ENCODE peak calls at places on chromosomes 4 and X, in six cellular contexts. One of them, this sample, is unnamed. For H3K4me1, the result is how much of the 10 kb centered on the place peaks cover.

GRCh38 chr4:33649015-33649414 is 2595.3 kb downstream of the ARAP2 start:
- DNase-seq in heart left ventricle: no peak
- DNase-seq in body of pancreas: no peak
- DNase-seq in K562: no peak
- DNase-seq in suprapubic skin: no peak
- DNase-seq in ovary: no peak
- DNase-seq in this sample: no peak

GRCh38 chrX:88135735-88136134 is 611.3 kb upstream of the CPXCR1 start:
- DNase-seq in heart left ventricle: no peak
- DNase-seq in body of pancreas: no peak
- DNase-seq in K562: no peak
- DNase-seq in suprapubic skin: no peak
- DNase-seq in ovary: no peak
- DNase-seq in this sample: no peak

GRCh38 chr4:101393256-101393655 is 45.9 kb upstream of the PPP3CA start:
- DNase-seq in heart left ventricle: no peak
- DNase-seq in body of pancreas: no peak
- DNase-seq in K562: no peak
- DNase-seq in suprapubic skin: no peak
- DNase-seq in ovary: no peak
- DNase-seq in this sample: no peak

GRCh38 chr4:98430708-98431403 is 169.7 kb downstream of the RAP1GDS1 start:
- DNase-seq in heart left ventricle: no peak
- DNase-seq in body of pancreas: no peak
- DNase-seq in K562: no peak
- DNase-seq in suprapubic skin: no peak
- DNase-seq in ovary: no peak
- DNase-seq in this sample: no peak

GRCh38 chrX:13876652-13877051 is 59.8 kb upstream of the GPM6B start:
- DNase-seq in heart left ventricle: peak
- DNase-seq in body of pancreas: no peak
- DNase-seq in K562: no peak
- DNase-seq in suprapubic skin: no peak
- DNase-seq in ovary: no peak
- DNase-seq in this sample: no peak

GRCh38 chrX:124023838-124024238 is 62.3 kb downstream of the STAG2 start:
- DNase-seq in heart left ventricle: no peak
- DNase-seq in body of pancreas: no peak
- DNase-seq in K562: no peak
- DNase-seq in suprapubic skin: no peak
- DNase-seq in ovary: no peak
- DNase-seq in this sample: no peak

GRCh38 chr4:26746742-26747351 is 113.8 kb upstream of the STIM2 start:
- DNase-seq in heart left ventricle: no peak
- DNase-seq in body of pancreas: no peak
- DNase-seq in K562: no peak
- DNase-seq in suprapubic skin: no peak
- DNase-seq in ovary: no peak
- DNase-seq in this sample: no peak

GRCh38 chr4:37561196-37561802 is 124.9 kb downstream of the RELL1 start:
- DNase-seq in heart left ventricle: no peak
- DNase-seq in body of pancreas: no peak
- DNase-seq in K562: no peak
- DNase-seq in suprapubic skin: no peak
- DNase-seq in ovary: no peak
- DNase-seq in this sample: no peak

GRCh38 chrX:40068048-40068447 is 29.7 kb downstream of the BCOR start:
- DNase-seq in heart left ventricle: no peak
- DNase-seq in body of pancreas: no peak
- DNase-seq in K562: no peak
- DNase-seq in suprapubic skin: peak
- DNase-seq in ovary: no peak
- DNase-seq in this sample: no peak

GRCh38 chrX:106286053-106286650 is 118.0 kb downstream of the PWWP3B start:
- DNase-seq in heart left ventricle: no peak
- DNase-seq in body of pancreas: no peak
- DNase-seq in K562: no peak
- DNase-seq in suprapubic skin: no peak
- DNase-seq in ovary: no peak
- DNase-seq in this sample: no peak

GRCh38 chr4:4843651-4844291 is 15.7 kb upstream of the MSX1 start:
- DNase-seq in heart left ventricle: no peak
- DNase-seq in body of pancreas: no peak
- DNase-seq in K562: no peak
- DNase-seq in suprapubic skin: no peak
- DNase-seq in ovary: no peak
- DNase-seq in this sample: no peak

GRCh38 chr4:87624698-87625097 is 16.4 kb downstream of the DSPP start:
- DNase-seq in heart left ventricle: no peak
- DNase-seq in body of pancreas: no peak
- DNase-seq in K562: no peak
- DNase-seq in suprapubic skin: no peak
- DNase-seq in ovary: no peak
- DNase-seq in this sample: no peak

GRCh38 chrX:54494166-54494969 is 1.7 kb downstream of the FGD1 start:
- DNase-seq in heart left ventricle: no peak
- DNase-seq in body of pancreas: no peak
- DNase-seq in K562: no peak
- DNase-seq in suprapubic skin: no peak
- DNase-seq in ovary: no peak
- DNase-seq in this sample: no peak

GRCh38 chrX:54495814-54496516 is at the start of gene FGD1:
- DNase-seq in heart left ventricle: peak
- DNase-seq in body of pancreas: peak
- DNase-seq in K562: peak
- DNase-seq in suprapubic skin: peak
- DNase-seq in ovary: peak
- DNase-seq in this sample: peak

GRCh38 chrX:54496517-54496852 is 451 bp upstream of the FGD1 start:
- DNase-seq in heart left ventricle: no peak
- DNase-seq in body of pancreas: no peak
- DNase-seq in K562: no peak
- DNase-seq in suprapubic skin: no peak
- DNase-seq in ovary: no peak
- DNase-seq in this sample: no peak

GRCh38 chrX:54496936-54497335 is 902 bp upstream of the FGD1 start:
- DNase-seq in heart left ventricle: no peak
- DNase-seq in body of pancreas: no peak
- DNase-seq in K562: no peak
- DNase-seq in suprapubic skin: no peak
- DNase-seq in ovary: no peak
- DNase-seq in this sample: no peak

GRCh38 chrX:54494970-54495813 is 842 bp downstream of the FGD1 start:
- DNase-seq in heart left ventricle: no peak
- DNase-seq in body of pancreas: peak
- DNase-seq in K562: no peak
- DNase-seq in suprapubic skin: no peak
- DNase-seq in ovary: no peak
- DNase-seq in this sample: peak
- H3K27ac ChIP-seq in heart left ventricle: peak
- H3K27ac ChIP-seq in body of pancreas: peak
- H3K27ac ChIP-seq in K562: no peak
- H3K27ac ChIP-seq in suprapubic skin: peak
- H3K27ac ChIP-seq in ovary: peak
- H3K27ac ChIP-seq in this sample: peak

GRCh38 chrX:2342281-2342688 is 158.5 kb downstream of the DHRSX start:
- DNase-seq in heart left ventricle: peak
- DNase-seq in body of pancreas: no peak
- DNase-seq in K562: no peak
- DNase-seq in suprapubic skin: no peak
- DNase-seq in ovary: no peak
- DNase-seq in this sample: no peak
- TF ChIP-seq POLR2A in heart left ventricle: no peak
- TF ChIP-seq POLR2A in body of pancreas: no peak
- TF ChIP-seq POLR2A in K562: no peak
- TF ChIP-seq POLR2A in suprapubic skin: no peak
- TF ChIP-seq POLR2A in ovary: no peak
- TF ChIP-seq POLR2A in this sample: no peak

GRCh38 chr4:186684889-186685309 is 38.8 kb downstream of the FAT1 start:
- DNase-seq in heart left ventricle: no peak
- DNase-seq in body of pancreas: no peak
- DNase-seq in K562: no peak
- DNase-seq in suprapubic skin: no peak
- DNase-seq in ovary: no peak
- DNase-seq in this sample: no peak
- H3K4me1 ChIP-seq in heart left ventricle: under half
- H3K4me1 ChIP-seq in body of pancreas: under half
- H3K4me1 ChIP-seq in K562: under half
- H3K4me1 ChIP-seq in suprapubic skin: under half
- H3K4me1 ChIP-seq in ovary: under half
- H3K4me1 ChIP-seq in this sample: under half

DNA sequence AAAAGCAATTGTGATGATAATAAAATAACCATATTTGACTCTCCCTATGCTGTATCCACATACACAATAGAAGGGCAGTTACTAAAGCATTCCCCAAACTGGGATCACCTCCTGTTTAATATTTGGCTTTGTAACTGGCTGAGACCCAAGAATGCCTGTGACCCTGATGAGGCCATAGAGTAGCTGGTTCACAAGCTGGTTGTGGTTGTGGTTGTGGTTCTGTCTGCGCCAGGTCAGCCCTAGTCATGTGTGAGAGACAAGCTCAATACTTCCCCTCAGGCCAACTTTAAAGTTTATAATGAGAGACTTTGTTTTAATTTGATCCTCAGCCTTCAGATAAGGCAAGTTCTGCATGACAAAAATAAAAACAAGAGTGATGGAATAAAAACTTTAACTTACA is 209.9 kb downstream of the PARM1 start:
- DNase-seq in heart left ventricle: no peak
- DNase-seq in body of pancreas: no peak
- DNase-seq in K562: no peak
- DNase-seq in suprapubic skin: no peak
- DNase-seq in ovary: no peak
- DNase-seq in this sample: no peak
- H3K27ac ChIP-seq in heart left ventricle: peak
- H3K27ac ChIP-seq in body of pancreas: no peak
- H3K27ac ChIP-seq in K562: no peak
- H3K27ac ChIP-seq in suprapubic skin: no peak
- H3K27ac ChIP-seq in ovary: no peak
- H3K27ac ChIP-seq in this sample: no peak

GRCh38 chr4:154549894-154550790 is at the start of gene PLRG1:
- DNase-seq in heart left ventricle: peak
- DNase-seq in body of pancreas: peak
- DNase-seq in K562: peak
- DNase-seq in suprapubic skin: peak
- DNase-seq in ovary: peak
- DNase-seq in this sample: peak
- TF ChIP-seq POLR2A in heart left ventricle: no peak
- TF ChIP-seq POLR2A in body of pancreas: peak
- TF ChIP-seq POLR2A in K562: peak
- TF ChIP-seq POLR2A in suprapubic skin: no peak
- TF ChIP-seq POLR2A in ovary: peak
- TF ChIP-seq POLR2A in this sample: peak

DNA sequence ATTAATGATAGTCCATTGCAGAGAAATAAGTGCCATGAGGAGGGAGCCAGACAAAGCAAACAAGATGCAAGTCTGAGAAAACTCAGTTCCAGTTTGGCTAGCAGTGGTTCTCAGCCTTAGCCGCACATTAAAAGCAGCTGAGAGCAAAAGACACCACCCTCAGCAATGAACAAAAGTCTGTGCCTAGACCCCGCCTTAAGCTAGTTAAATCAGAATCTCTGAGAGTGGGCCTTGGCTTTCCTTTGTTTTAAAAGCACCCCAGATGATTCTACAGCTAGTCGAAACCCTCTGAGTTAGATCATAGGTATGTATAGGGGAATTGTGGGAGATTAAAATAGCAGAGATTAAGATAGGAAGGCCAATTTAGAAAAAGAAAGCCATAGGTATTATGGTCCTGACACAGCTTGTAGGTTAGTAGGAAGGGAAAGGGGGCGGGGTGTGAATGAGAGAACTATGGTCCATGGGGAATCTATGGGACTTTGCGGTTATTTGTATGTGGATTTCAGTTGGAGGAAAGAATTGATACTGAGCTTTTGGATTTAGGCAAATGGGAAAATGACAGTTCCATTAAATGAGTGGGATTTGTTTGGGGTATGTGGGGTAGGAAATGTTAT is 12.0 kb downstream of the SPRY1 start:
- DNase-seq in heart left ventricle: no peak
- DNase-seq in body of pancreas: no peak
- DNase-seq in K562: no peak
- DNase-seq in suprapubic skin: no peak
- DNase-seq in ovary: no peak
- DNase-seq in this sample: no peak
- H3K4me1 ChIP-seq in heart left ventricle: half or more
- H3K4me1 ChIP-seq in body of pancreas: under half
- H3K4me1 ChIP-seq in K562: under half
- H3K4me1 ChIP-seq in suprapubic skin: under half
- H3K4me1 ChIP-seq in ovary: under half
- H3K4me1 ChIP-seq in this sample: under half